ENCODE peak calls at places on chromosomes 1 and 21, in four cellular contexts. E is SK-N-SH, C is HepG2, M is H1. Y is an unnamed sample.
A peak's percentile ranks its signal among the peaks of the same experiment; 100 is the strongest.

GRCh38 chr1:204147392-204148097 is 4.3 kb downstream of the ETNK2 start:
- DNase-seq in E (no peak), C (no peak), M (no peak), Y (no peak)

GRCh38 chr1:167634435-167634834 is 4.4 kb downstream of the RCSD1 start:
- DNase-seq in M (no peak), C (no peak), E (no peak), Y (no peak)

GRCh38 chr1:15622707-15623373 is 5.6 kb downstream of the DDI2 start:
- DNase-seq in M (no peak), E (no peak), C (no peak), Y (no peak)

GRCh38 chr1:113515498-113515897 is 125.2 kb downstream of the MAGI3 start:
- DNase-seq in C (no peak), E (no peak), M (no peak), Y (no peak)

GRCh38 chr1:101605878-101606277 is 369.1 kb downstream of the S1PR1 start:
- DNase-seq in M (no peak), C (no peak), E (no peak), Y (no peak)

GRCh38 chr1:162091681-162092524 is 22.4 kb downstream of the NOS1AP start:
- DNase-seq in M (peak; percentile 56), E (no peak), C (peak; percentile 97), Y (no peak)

GRCh38 chr1:164772635-164773034 is 213.7 kb downstream of the PBX1 start:
- DNase-seq in M (no peak), C (no peak), E (no peak), Y (no peak)

GRCh38 chr1:91651671-91652071 is 151.0 kb downstream of the CDC7 start:
- DNase-seq in C (no peak), M (no peak), E (no peak), Y (no peak)

GRCh38 chr1:111242805-111243523 is 15.5 kb downstream of the CHI3L2 start:
- DNase-seq in E (no peak), C (peak; percentile 38), M (peak; percentile 14), Y (no peak)

DNA sequence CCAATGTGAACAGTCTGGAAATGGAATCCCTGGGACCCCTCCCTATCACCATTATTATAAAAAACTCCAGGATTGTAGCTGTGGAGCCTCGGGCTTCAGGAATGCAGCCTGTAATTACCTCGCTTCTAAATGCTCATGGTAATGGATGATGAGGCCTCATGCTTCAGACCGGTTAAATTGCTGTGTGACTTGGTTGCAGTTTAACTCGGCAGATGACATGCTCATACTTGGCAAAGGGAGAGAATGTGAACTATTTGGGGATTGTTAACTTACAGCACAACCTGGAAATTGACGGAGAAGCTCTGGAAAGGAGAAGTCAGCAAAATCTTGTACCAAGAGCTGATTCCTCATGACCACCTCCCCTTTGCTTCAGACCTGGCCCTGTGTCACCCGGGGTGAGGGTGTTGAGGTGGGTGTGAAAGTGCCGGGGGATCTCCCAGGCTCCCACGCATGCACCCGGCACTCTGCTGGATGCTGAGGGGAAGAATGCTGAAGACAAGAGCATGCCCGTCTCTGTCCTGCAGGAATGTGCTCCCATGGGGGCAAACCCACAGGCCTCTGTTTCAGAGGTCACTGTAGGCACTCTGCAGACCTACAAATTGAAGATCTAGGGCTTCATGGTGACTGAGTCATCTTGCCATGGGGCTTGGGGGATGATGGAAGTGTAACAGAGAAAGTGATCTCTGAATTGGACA is 364.8 kb downstream of the RPS6KC1 start:
- DNase-seq in M (no peak), E (no peak), C (no peak), Y (no peak)
- TF ChIP-seq TCF12 in M (no peak), E (no peak), C (no peak), Y (no peak)

GRCh38 chr1:212973426-212973825 is 23.1 kb downstream of the VASH2 start:
- DNase-seq in C (no peak), E (no peak), M (no peak), Y (no peak)

GRCh38 chr1:212973899-212974298 is 23.6 kb downstream of the VASH2 start:
- DNase-seq in M (no peak), E (no peak), C (no peak), Y (no peak)

GRCh38 chr1:212976586-212976985 is 26.2 kb downstream of the VASH2 start:
- DNase-seq in C (no peak), E (no peak), M (no peak), Y (no peak)

GRCh38 chr1:212974735-212975606 is 24.6 kb downstream of the VASH2 start:
- DNase-seq in E (no peak), M (no peak), C (no peak), Y (no peak)

DNA sequence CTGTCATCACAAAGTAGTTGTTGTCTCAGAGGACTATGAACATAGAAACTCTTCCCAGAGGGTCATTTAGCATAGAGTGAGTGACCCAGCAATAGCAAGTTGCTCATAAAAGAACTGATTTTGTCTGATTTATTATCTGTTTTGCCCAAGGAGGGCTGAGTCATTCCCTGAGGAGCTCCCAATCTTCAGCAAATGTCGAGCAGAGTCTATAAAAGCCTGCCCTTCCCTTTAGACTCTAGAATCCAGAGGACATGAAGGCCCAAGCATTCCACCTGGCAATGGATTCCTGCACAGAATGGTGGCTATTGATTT is 25.2 kb downstream of the VASH2 start:
- DNase-seq in E (no peak), M (no peak), C (no peak), Y (no peak)
- TF ChIP-seq TCF12 in E (no peak), M (no peak), C (no peak), Y (no peak)

DNA sequence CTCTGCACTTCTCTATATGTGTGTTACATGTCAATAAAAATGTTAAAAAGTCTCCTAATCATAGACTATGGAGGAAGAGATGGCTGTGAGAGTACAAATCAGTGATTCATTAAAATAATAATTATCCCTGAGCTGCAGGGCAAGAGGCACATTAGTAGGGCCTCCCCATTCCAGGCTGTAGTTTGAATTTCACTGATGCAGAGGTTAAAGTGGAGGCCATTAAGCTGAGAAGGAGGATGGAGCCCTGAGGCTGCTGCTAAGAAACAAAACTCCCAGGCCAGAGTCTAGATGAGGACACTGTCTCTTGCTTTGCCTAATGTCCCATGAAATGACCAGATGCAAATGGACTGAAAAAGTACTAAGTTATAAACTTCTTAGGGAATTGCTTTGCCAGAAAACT is 89.1 kb upstream of the WDR26 start:
- DNase-seq in E (no peak), C (no peak), M (no peak), Y (no peak)
- TF ChIP-seq TCF12 in E (no peak), C (no peak), M (no peak), Y (no peak)

DNA sequence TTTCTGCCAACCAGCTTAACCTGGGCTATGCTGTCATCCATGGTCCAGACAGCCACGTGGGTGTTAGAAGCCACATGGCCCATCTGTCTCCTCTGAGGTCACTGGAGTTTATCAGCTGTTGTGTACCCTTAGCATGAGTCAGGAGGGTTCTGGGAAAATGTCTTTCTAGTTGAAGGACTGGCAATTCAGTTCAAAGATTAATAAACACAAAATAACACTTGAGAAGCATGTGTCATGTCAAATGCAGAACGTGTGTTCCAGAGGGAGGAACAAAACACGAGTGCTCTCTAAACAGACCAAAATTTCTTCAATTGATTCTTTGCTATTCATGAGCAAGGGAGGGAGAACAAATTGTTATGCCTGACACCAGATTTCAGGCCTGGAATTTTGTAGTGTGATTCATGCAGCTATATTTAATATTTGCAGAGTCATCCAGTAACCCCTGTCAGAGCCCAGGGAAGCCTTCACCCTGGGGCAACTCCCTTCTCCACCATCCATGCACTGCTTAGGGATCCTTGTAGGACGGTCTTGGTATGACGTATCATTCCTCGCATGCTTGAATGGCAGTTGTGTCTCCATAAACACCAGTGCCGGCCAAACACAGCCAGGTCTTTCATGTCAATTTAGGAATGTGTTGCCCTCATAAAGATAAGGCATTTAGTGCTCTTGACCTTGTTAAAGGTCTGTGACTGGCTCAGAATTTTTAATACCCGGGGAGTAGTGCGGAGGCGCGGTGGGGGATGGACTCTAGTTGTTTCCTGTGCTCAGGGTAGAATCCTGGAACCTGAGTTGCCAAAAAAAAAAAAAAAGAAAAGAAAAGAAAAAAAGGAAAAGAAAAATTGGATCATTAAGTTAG is 27.7 kb upstream of the DYRK1A start:
- DNase-seq in E (peak; percentile 54), M (no peak), C (peak; percentile 79), Y (no peak)
- TF ChIP-seq TCF12 in E (peak; percentile 76), M (no peak), C (no peak), Y (no peak)

DNA sequence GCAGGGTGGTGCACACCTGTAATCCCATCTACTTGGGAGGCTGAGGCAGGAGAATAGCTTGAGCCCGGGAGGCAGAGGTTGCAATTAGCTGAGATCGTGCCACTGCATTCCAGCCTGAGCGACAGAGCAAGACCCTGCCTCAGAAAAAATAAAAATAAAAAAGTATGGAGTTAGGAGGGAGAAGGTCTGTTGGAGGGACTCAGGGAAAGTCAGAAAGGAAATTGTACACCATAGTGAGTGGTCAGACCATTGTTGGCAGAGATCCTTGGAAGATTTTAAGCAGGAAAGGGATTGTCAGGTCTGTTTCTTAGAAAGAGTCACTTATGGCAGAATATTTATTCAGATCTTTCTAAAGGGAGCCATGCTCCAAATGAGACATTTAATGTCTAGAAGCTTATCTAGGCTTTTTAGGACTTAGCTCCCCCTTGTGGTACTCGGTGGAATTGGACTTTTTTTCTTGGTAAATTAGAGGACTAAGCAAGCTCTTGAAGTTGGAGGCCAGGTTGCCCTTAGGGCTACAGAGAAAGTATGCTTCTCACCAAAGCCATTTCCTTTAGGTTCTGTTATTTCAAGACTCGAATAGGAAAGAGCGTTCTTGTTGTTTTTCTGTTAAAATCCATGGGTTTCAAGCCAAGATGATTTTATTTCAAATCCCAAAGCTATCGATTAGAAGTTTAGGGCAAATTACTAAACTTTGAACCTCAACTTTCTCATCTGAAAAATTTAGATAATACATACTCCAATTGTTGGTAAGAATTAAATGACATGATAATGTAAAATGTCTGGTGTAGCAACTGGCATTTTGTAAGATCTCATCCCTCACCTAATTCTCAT is 16.5 kb downstream of the MIA3 start:
- DNase-seq in M (peak; percentile 64), E (peak; percentile 56), C (peak; percentile 87), Y (no peak)
- TF ChIP-seq TCF12 in M (no peak), E (no peak), C (no peak), Y (no peak)

DNA sequence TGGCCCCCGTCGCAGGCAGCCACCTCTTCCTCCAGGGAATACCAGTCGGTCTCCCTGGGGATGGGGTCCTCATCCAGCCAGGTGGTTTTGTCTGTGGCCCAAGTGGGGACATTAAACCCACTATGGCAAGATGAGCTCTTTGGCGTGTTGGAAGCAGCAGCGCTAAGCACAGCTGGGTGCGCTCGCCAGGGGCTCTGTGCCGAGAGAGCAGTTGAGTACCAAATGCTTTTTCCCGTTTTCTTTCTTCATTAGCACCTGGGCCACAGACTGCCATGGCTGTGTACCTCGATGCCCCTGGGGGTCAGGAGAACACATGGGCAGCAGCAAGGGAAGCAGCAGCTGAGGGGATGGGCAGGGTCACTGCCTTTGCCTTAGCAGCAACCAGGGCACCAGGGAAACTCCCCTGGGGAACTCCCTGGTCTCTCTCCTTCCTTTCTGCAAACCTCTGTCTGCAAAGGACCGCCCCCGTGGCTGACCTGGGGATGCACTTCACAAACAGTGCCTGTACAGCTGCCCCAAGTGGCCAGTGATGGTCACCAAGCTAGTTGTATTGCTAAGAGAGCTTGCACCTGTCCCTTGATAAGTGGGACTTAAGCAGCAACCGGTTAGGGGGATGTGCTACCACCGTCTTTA is 31.1 kb downstream of the EDARADD start:
- DNase-seq in E (no peak), C (peak; percentile 46), M (no peak), Y (peak; percentile 42)
- TF ChIP-seq TCF12 in E (no peak), C (no peak), M (no peak), Y (peak; percentile 92)

DNA sequence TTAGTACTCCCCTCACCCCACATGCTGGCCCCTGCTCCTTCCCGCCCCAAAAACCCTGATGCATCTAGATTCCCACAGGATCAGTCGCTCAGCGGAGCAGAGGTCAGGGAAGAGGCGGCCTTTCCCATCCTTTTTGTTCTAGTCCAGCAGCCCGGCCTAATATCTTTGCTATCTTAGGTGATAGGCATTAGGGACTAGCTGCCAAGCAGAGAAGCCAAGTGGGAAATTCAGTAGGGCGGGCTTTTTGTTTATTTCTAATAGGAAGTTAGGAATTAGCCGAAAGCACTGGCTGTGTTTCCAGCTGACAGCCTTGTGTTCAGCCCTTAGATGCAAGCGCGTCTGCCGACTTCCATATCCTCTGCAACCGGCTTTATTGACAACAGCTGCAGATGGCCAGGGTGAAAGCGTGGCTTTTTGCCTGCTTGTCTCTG is 59.0 kb upstream of the BCAR3 start:
- DNase-seq in M (no peak), E (peak; percentile 55), C (no peak), Y (no peak)
- TF ChIP-seq TCF12 in M (no peak), E (no peak), C (no peak), Y (no peak)

GRCh38 chr1:11700655-11701467 is 9.4 kb downstream of the DRAXIN start:
- DNase-seq in M (peak; percentile 58), C (no peak), E (no peak), Y (no peak)
- TF ChIP-seq TCF12 in M (no peak), C (no peak), E (no peak), Y (no peak)

Y was measured in GM12878.